ENCODE peak calls at places on chromosomes 3 and 15, in ten cellular contexts. S, O, W, Q, A, D, J, R, U and M are unnamed samples.

GRCh38 chr3:61560452-61561373 is 658 bp upstream of the PTPRG start:
- DNase-seq in S (no peak), O (no peak), W (peak; percentile 87), Q (peak; percentile 65), A (peak; percentile 91), D (peak; percentile 84), J (peak; percentile 84), R (peak; percentile 96), U (peak; percentile 54), M (no peak)

GRCh38 chr3:73624363-73625123 is at the start of gene PDZRN3:
- DNase-seq in S (peak; percentile 53), O (no peak), W (peak; percentile 84), Q (peak; percentile 57), A (peak; percentile 87), D (peak; percentile 69), J (peak; percentile 83), R (peak; percentile 91), U (no peak), M (peak; percentile 43)

GRCh38 chr3:38707730-38708129 is 58.2 kb upstream of the SCN5A start:
- DNase-seq in S (no peak), O (no peak), W (no peak), Q (no peak), A (no peak), D (no peak), J (no peak), R (no peak), U (no peak), M (no peak)

GRCh38 chr3:99765042-99765942 is 52.4 kb upstream of the CMSS1 start:
- DNase-seq in S (no peak), O (no peak), W (peak; percentile 83), Q (no peak), A (no peak), D (no peak), J (no peak), R (no peak), U (no peak), M (no peak)

GRCh38 chr15:40937762-40938529 is 8.8 kb downstream of the DLL4 start:
- DNase-seq in S (no peak), O (no peak), W (no peak), Q (no peak), A (no peak), D (no peak), J (no peak), R (no peak), U (no peak), M (no peak)

GRCh38 chr3:183116051-183116614 is 16.8 kb upstream of the MCCC1 start:
- DNase-seq in S (peak; percentile 60), O (peak; percentile 29), W (no peak), Q (peak; percentile 66), A (peak; percentile 69), D (peak; percentile 85), J (no peak), R (no peak), U (no peak), M (peak; percentile 68)

GRCh38 chr3:180316321-180316720 is 279.6 kb upstream of the PEX5L start:
- DNase-seq in S (no peak), O (no peak), W (no peak), Q (no peak), A (no peak), D (no peak), J (no peak), R (no peak), U (no peak), M (no peak)

GRCh38 chr15:39580117-39580629 is 706 bp upstream of the THBS1 start:
- DNase-seq in S (peak; percentile 60), O (peak; percentile 49), W (peak; percentile 98), Q (peak; percentile 96), A (peak; percentile 98), D (peak; percentile 91), J (peak; percentile 96), R (peak; percentile 97), U (peak; percentile 44), M (peak; percentile 52)

GRCh38 chr15:20348291-20348899 is 193.2 kb downstream of the GOLGA6L6 start:
- DNase-seq in S (no peak), O (no peak), W (no peak), Q (no peak), A (no peak), D (no peak), J (no peak), R (no peak), U (no peak), M (no peak)

GRCh38 chr15:59691194-59691805 is 2.2 kb upstream of the BNIP2 start:
- DNase-seq in S (no peak), O (no peak), W (peak; percentile 78), Q (peak; percentile 23), A (no peak), D (peak; percentile 70), J (peak; percentile 45), R (no peak), U (no peak), M (no peak)

GRCh38 chr3:138114431-138114918 is 933 bp downstream of the DZIP1L start:
- DNase-seq in S (no peak), O (no peak), W (peak; percentile 40), Q (peak; percentile 13), A (no peak), D (no peak), J (no peak), R (peak; percentile 72), U (no peak), M (no peak)

GRCh38 chr3:15637131-15637951 is 35.8 kb downstream of the BTD start:
- DNase-seq in S (no peak), O (no peak), W (no peak), Q (no peak), A (no peak), D (no peak), J (no peak), R (no peak), U (no peak), M (no peak)

GRCh38 chr3:53196575-53197407 is 35.8 kb downstream of the PRKCD start:
- DNase-seq in S (no peak), O (peak; percentile 86), W (peak; percentile 49), Q (no peak), A (no peak), D (peak; percentile 39), J (no peak), R (no peak), U (no peak), M (no peak)

GRCh38 chr3:21294768-21295167 is 456.2 kb downstream of the ZNF385D start:
- DNase-seq in S (no peak), O (no peak), W (peak; percentile 69), Q (no peak), A (no peak), D (no peak), J (no peak), R (no peak), U (no peak), M (no peak)

GRCh38 chr3:21292971-21293370 is 458.0 kb downstream of the ZNF385D start:
- DNase-seq in S (no peak), O (no peak), W (no peak), Q (no peak), A (no peak), D (no peak), J (no peak), R (no peak), U (no peak), M (no peak)

GRCh38 chr3:21290557-21290956 is 460.5 kb downstream of the ZNF385D start:
- DNase-seq in S (no peak), O (no peak), W (no peak), Q (no peak), A (no peak), D (no peak), J (no peak), R (no peak), U (no peak), M (no peak)
- TF ChIP-seq CTCF in S (peak; percentile 35), O (peak; percentile 35), W (peak; percentile 60), Q (peak; percentile 70), A (peak; percentile 59), D (peak; percentile 46), J (no peak), R (peak; percentile 30), U (peak; percentile 51), M (peak; percentile 50)

GRCh38 chr3:152470893-152471292 is 202.2 kb downstream of the MBNL1 start:
- DNase-seq in S (no peak), O (no peak), W (no peak), Q (no peak), A (no peak), D (no peak), J (no peak), R (no peak), U (no peak), M (no peak)

GRCh38 chr3:152471814-152472605 is 203.3 kb downstream of the MBNL1 start:
- DNase-seq in S (no peak), O (no peak), W (peak; percentile 79), Q (peak; percentile 59), A (no peak), D (peak; percentile 69), J (peak; percentile 73), R (no peak), U (no peak), M (no peak)

GRCh38 chr3:152469238-152470025 is 200.7 kb downstream of the MBNL1 start:
- DNase-seq in S (no peak), O (no peak), W (no peak), Q (no peak), A (no peak), D (no peak), J (no peak), R (no peak), U (no peak), M (no peak)

GRCh38 chr3:152470095-152470494 is 201.4 kb downstream of the MBNL1 start:
- DNase-seq in S (no peak), O (no peak), W (no peak), Q (no peak), A (no peak), D (no peak), J (no peak), R (no peak), U (no peak), M (no peak)

DNA sequence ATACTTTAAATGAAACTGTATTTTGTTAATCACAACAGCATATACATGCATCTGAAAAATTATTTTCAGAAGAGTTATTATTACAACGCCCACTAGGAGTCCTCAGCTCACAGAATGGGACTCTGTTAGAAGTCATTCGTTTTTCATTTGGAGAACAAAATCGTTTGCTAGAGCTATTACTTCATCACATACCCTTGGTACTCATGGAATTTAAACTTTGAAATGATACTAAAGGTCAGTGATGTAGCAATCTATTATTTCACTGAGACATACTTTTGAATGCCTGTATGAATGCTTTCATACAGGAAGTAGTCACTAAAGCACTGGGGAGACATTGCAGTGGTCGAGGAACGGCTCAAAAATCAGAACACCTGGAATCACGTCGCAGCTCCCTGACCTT is 198.1 kb downstream of the MBNL1 start:
- DNase-seq in S (no peak), O (peak; percentile 42), W (peak; percentile 76), Q (no peak), A (no peak), D (no peak), J (no peak), R (no peak), U (no peak), M (no peak)
- TF ChIP-seq CTCF in S (peak; percentile 47), O (peak; percentile 6), W (peak; percentile 57), Q (peak; percentile 62), A (peak; percentile 57), D (peak; percentile 35), J (peak; percentile 19), R (peak; percentile 22), U (peak; percentile 28), M (peak; percentile 49)

GRCh38 chr15:74034206-74034755 is 39.8 kb downstream of the PML start:
- DNase-seq in S (no peak), O (no peak), W (no peak), Q (no peak), A (no peak), D (no peak), J (no peak), R (no peak), U (no peak), M (no peak)
- TF ChIP-seq CTCF in S (no peak), O (no peak), W (no peak), Q (no peak), A (no peak), D (no peak), J (no peak), R (no peak), U (no peak), M (no peak)

GRCh38 chr3:50611464-50612233 is at the start of gene CISH:
- DNase-seq in S (peak; percentile 73), O (peak; percentile 93), W (peak; percentile 96), Q (peak; percentile 95), A (peak; percentile 96), D (peak; percentile 97), J (peak; percentile 93), R (peak; percentile 99), U (no peak), M (peak; percentile 95)
- TF ChIP-seq CTCF in S (no peak), O (no peak), W (peak; percentile 58), Q (peak; percentile 70), A (peak; percentile 61), D (peak; percentile 12), J (peak; percentile 8), R (peak; percentile 2), U (peak; percentile 63), M (peak; percentile 7)